ENCODE peak calls at places on chromosomes 13 and 19, in five cellular contexts. U is PC-3, B is neural crest cell, Y is tibial nerve, J is IMR-90. A is an unnamed sample.

GRCh38 chr13:44853641-44854040 is 135.6 kb downstream of the NUFIP1 start:
- DNase-seq in U (peak), B (no peak), Y (no peak), J (no peak), A (peak)

GRCh38 chr19:246551-246950 is 44.7 kb downstream of the PLPP2 start:
- DNase-seq in U (no peak), B (no peak), Y (no peak), J (no peak), A (no peak)

GRCh38 chr13:36130542-36131214 is 504 bp downstream of the DCLK1 start:
- DNase-seq in U (no peak), B (peak), Y (no peak), J (no peak), A (no peak)

GRCh38 chr13:106795847-106796246 is 227.9 kb upstream of the ARGLU1 start:
- DNase-seq in U (no peak), B (no peak), Y (no peak), J (no peak), A (no peak)

GRCh38 chr19:35184267-35184666 is 29.7 kb downstream of the FXYD5 start:
- DNase-seq in U (no peak), B (no peak), Y (no peak), J (no peak), A (no peak)

GRCh38 chr13:100100115-100100879 is 11.4 kb downstream of the PCCA start:
- DNase-seq in U (peak), B (no peak), Y (no peak), J (peak), A (no peak)

GRCh38 chr19:1272423-1273262 is 2.7 kb upstream of the FAM174C start:
- DNase-seq in U (no peak), B (no peak), Y (no peak), J (no peak), A (no peak)

GRCh38 chr13:77381059-77381458 is 54.2 kb upstream of the MYCBP2 start:
- DNase-seq in U (no peak), B (no peak), Y (no peak), J (no peak), A (no peak)

GRCh38 chr13:28590450-28590849 is 68.5 kb upstream of the POMP start:
- DNase-seq in U (no peak), B (no peak), Y (no peak), J (no peak), A (no peak)

GRCh38 chr13:97953376-97953970 is at the start of gene IPO5:
- DNase-seq in U (no peak), B (no peak), Y (no peak), J (peak), A (peak)

GRCh38 chr19:5246554-5247155 is 94.0 kb downstream of the PTPRS start:
- DNase-seq in U (no peak), B (no peak), Y (no peak), J (no peak), A (no peak)

GRCh38 chr19:58372311-58373133 is 8.3 kb downstream of the ZNF837 start:
- DNase-seq in U (peak), B (no peak), Y (no peak), J (no peak), A (no peak)

GRCh38 chr19:35623327-35624010 is 5.4 kb upstream of the RBM42 start:
- DNase-seq in U (no peak), B (no peak), Y (no peak), J (no peak), A (no peak)

GRCh38 chr19:1406818-1407661 is at the start of gene DAZAP1:
- DNase-seq in U (peak), B (peak), Y (peak), J (peak), A (peak)

GRCh38 chr13:106710267-106710666 is 142.3 kb upstream of the ARGLU1 start:
- DNase-seq in U (no peak), B (no peak), Y (no peak), J (no peak), A (no peak)

GRCh38 chr19:17289489-17289888 is 7.8 kb downstream of the ANKLE1 start:
- DNase-seq in U (peak), B (peak), Y (no peak), J (peak), A (no peak)

GRCh38 chr13:72920097-72920496 is 138.2 kb downstream of the PIBF1 start:
- DNase-seq in U (no peak), B (no peak), Y (no peak), J (peak), A (no peak)

GRCh38 chr13:26811636-26812035 is 51.0 kb upstream of the GPR12 start:
- DNase-seq in U (no peak), B (no peak), Y (no peak), J (no peak), A (no peak)

GRCh38 chr19:4297901-4298771 is 4.1 kb downstream of the TMIGD2 start:
- DNase-seq in U (no peak), B (no peak), Y (no peak), J (no peak), A (no peak)

GRCh38 chr13:32538234-32538620 is 368 bp downstream of the N4BP2L2 start:
- DNase-seq in U (no peak), B (peak), Y (no peak), J (peak), A (no peak)

GRCh38 chr19:16143399-16144215 is at the start of gene HSH2D:
- DNase-seq in U (peak), B (no peak), Y (no peak), J (no peak), A (no peak)

GRCh38 chr19:10835754-10836477 is at the start of gene TMED1:
- DNase-seq in U (peak), B (peak), Y (peak), J (peak), A (peak)
- TF ChIP-seq CTCF in U (peak), B (peak), Y (peak), J (peak), A (no peak)

GRCh38 chr19:44752816-44753618 is 4.5 kb downstream of the BCL3 start:
- DNase-seq in U (peak), B (no peak), Y (peak), J (peak), A (peak)
- TF ChIP-seq CTCF in U (no peak), B (peak), Y (no peak), J (peak), A (no peak)

DNA sequence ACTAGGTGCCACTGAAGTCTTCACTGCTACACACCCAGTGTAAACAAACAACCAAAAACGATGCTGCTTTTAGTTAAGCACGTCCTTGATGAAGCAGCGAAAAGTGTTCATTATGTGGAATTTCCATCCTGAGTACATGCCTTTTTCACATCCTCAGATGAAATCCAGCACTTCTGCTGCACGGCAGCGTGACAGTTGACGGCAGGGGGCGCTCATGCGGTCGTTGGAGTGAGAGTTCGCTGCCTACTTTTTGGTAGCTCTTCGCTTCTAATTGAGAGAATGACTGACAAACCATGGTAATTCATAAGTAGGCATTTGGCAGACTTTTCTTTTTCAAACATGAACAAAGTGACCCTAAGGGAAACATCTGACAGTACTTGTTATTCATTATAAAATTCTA is 1124.9 kb downstream of the EFNB2 start:
- DNase-seq in U (peak), B (peak), Y (peak), J (peak), A (peak)
- TF ChIP-seq CTCF in U (peak), B (peak), Y (peak), J (peak), A (no peak)

DNA sequence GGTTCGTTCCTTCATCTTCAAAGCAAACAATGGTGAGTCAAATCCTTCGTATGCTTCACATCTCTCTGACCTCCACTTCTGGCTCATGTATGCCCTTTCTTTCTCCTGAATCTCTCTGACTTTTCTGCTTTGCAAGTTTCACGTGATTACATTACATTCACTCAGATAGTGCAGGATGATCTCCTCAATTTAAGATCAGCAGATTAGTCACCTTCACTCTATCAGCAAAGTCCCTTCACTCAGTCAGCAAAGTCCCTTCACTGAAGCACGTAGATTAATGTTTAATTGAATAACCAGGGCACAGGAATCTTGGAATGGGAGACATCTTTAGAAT is 23.1 kb downstream of the SIGLECL1 start:
- DNase-seq in U (no peak), B (no peak), Y (no peak), J (no peak), A (no peak)
- TF ChIP-seq CTCF in U (no peak), B (no peak), Y (no peak), J (no peak), A (no peak)

DNA sequence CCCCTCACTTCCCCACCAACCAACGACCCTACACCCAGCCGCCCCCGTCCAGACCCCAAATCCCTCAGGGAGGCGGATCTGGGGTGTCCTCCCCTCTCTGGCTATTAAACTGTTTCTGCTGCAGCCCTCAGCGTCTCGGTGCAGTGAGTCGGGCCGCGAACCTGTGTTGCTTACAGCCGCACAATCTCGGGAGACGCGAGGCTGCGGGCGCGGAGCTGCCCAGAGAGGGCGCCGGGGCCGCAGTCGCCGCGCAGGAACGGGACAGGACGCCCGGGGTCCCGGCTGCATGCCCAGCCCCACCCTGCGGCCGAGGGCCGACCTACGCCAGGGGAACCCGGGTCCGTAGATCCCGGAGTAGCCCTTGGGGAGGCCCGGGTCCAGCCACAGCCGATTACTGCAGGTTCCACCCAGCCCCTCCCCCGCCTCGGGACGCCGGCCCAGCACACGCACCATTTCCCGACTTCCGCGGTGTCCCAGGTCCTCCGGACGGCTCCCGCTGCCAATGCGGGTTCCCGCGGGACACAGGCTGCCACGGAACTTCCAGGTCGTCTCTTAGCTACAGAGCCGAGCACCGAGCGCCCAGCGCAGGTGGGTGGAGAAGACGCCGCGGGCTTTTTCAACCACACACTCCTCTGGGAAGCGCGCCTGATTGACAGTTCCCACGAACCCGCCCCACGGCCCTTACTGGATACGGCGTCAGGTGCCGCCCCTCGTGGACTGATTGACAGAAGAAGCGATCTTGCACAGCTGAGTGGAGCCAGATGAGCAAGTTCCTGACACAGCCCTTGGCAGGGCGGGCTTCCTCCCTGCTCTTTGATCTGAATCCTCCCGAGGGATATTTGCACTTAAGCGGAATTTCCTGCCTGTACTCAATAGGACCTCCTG is at the start of gene ZNF799:
- DNase-seq in U (peak), B (peak), Y (peak), J (peak), A (peak)
- TF ChIP-seq CTCF in U (peak), B (peak), Y (no peak), J (peak), A (no peak)

DNA sequence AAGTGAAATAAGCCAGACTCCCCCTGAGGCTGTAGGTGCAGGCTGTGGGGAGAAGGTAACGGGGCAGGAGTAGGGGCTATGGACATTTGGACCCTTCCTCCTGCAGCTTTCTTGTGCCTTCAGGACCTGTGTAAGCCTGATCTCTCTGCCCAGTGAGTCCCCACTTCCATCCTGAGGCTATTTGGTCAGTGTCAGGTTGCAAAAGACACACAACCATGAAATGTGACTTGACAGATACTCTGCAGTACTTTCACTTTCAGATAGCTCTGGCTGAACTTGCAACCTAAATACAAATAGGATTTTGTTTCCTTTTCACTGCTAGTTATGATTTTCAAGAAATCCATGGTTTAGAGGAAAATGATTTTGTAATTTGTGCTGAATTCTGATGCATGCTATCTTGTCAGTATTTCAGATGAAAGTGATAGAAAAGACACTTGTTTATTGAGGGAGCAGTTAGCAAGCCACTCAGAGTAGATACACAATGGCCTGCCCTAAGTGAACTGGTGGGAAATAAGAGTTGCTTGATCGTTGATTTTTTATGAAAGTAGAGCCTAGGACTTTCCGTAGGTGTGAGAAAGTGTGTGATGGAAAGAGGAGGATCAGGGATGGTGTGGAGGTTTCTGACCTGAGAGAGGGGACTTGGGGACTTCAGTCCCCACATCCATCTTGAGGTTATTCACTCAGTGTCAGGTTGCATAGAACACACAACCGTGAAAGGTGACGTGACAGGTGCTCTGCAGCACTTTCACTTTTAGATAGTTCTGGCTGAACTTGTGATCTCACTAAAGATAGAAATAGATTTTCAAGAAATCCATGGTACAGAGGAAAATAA is 18.0 kb upstream of the EID2 start:
- DNase-seq in U (peak), B (no peak), Y (no peak), J (peak), A (no peak)
- TF ChIP-seq CTCF in U (no peak), B (no peak), Y (no peak), J (no peak), A (no peak)

GRCh38 chr19:50268046-50268445 is 61.1 kb downstream of the KCNC3 start:
- DNase-seq in U (no peak), B (no peak), Y (no peak), J (no peak), A (no peak)

GRCh38 chr19:50268501-50268900 is 60.7 kb downstream of the KCNC3 start:
- DNase-seq in U (no peak), B (no peak), Y (no peak), J (no peak), A (no peak)

GRCh38 chr19:50264483-50265186 is 61.2 kb downstream of the MYH14 start:
- DNase-seq in U (no peak), B (no peak), Y (no peak), J (no peak), A (no peak)

GRCh38 chr19:50266896-50267295 is 62.3 kb downstream of the KCNC3 start:
- DNase-seq in U (peak), B (no peak), Y (no peak), J (no peak), A (no peak)

GRCh38 chr19:50266041-50266440 is 62.6 kb downstream of the MYH14 start:
- DNase-seq in U (no peak), B (no peak), Y (no peak), J (no peak), A (no peak)
- TF ChIP-seq CTCF in U (no peak), B (no peak), Y (no peak), J (no peak), A (no peak)

GRCh38 chr13:43303040-43303729 is 279.8 kb downstream of the DNAJC15 start:
- DNase-seq in U (peak), B (peak), Y (no peak), J (peak), A (no peak)

GRCh38 chr13:43306364-43306763 is 283.0 kb downstream of the DNAJC15 start:
- DNase-seq in U (no peak), B (no peak), Y (no peak), J (no peak), A (no peak)

GRCh38 chr13:43304449-43304848 is 281.1 kb downstream of the DNAJC15 start:
- DNase-seq in U (no peak), B (no peak), Y (no peak), J (no peak), A (no peak)

GRCh38 chr13:43305416-43305815 is 282.0 kb downstream of the DNAJC15 start:
- DNase-seq in U (peak), B (no peak), Y (no peak), J (peak), A (no peak)

GRCh38 chr13:43304945-43305344 is 281.6 kb downstream of the DNAJC15 start:
- DNase-seq in U (no peak), B (no peak), Y (no peak), J (no peak), A (no peak)
- TF ChIP-seq CTCF in U (peak), B (no peak), Y (no peak), J (no peak), A (no peak)

GRCh38 chr19:13794752-13795589 is at the start of gene ZSWIM4:
- DNase-seq in U (peak), B (peak), Y (peak), J (peak), A (peak)

GRCh38 chr19:13795595-13796300 is 505 bp downstream of the ZSWIM4 start:
- DNase-seq in U (peak), B (no peak), Y (no peak), J (peak), A (no peak)

GRCh38 chr19:13797870-13798269 is 2.6 kb downstream of the ZSWIM4 start:
- DNase-seq in U (peak), B (no peak), Y (no peak), J (peak), A (no peak)

GRCh38 chr19:13797058-13797440 is 1.8 kb downstream of the ZSWIM4 start:
- DNase-seq in U (no peak), B (no peak), Y (no peak), J (no peak), A (no peak)

DNA sequence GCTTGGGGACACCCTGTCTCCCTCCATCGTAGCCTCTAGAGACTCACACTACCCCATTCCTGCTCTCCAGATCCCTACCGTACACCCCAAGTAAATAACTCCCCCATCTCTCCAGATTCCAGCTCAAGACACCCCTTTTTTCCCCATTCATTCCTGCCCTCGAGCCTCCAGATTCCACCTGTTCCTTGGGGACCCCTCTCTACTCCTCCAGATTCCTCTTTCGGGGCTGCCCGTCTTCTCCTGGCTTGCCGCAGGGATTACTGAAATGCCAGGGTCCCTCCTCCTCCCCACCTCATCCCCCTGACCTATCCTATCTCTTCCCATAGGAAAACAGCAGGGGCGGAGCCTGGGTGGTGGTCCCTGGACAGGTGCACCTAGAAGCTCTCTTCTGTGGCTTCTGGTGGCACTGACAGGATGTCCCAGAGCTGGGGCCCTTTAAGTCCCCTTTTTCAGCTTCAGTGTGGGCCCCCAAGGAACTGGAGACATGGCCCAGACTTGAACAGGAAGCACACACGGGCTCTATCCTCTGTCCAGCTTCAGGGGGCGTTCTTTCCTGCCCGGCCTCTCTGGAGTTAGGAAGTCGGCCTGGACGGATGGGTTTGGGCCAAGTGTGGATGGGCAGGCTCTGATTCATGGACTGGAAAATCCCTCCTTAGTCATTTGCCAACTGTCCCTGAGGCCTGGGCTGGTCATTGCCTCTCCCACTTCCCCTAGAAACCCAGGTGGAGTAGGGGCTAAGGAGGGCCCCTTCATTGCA is 1.2 kb downstream of the ZSWIM4 start:
- DNase-seq in U (peak), B (no peak), Y (peak), J (peak), A (peak)
- TF ChIP-seq CTCF in U (peak), B (no peak), Y (no peak), J (peak), A (no peak)